ENCODE peak calls at places on chromosomes 2 and 18, in ten cellular contexts. G is GM23248; B is germinal center; Y is stimulated activated CD8-positive, alpha-beta memory T cell treated with anti-CD3 and anti-CD28 coated beads, Interleukin-7, amount 100 ng/mL, for 24 hours; X is COR-L47; V is activated CD8-positive, alpha-beta memory T cell treated with anti-CD3 and anti-CD28 coated beads, Interleukin-2, amount 50 U/mL, for 48 hours; A is substantia nigra; C is HTR-8/SVneo; R is AG09319; D is stimulated activated CD4-positive, alpha-beta T cell treated with anti-CD3 and anti-CD28 coated beads, Interleukin-4, amount 100 ng/mL, for 1 hour. P is an unnamed sample.

GRCh38 chr2:53708988-53709387 is 58.6 kb upstream of the CHAC2 start:
- DNase-seq in G (no peak), B (no peak), Y (no peak), X (no peak), V (no peak), A (no peak), C (no peak), R (no peak), D (no peak), P (no peak)

GRCh38 chr2:10135296-10136089 is 13.0 kb downstream of the RRM2 start:
- DNase-seq in G (peak), B (no peak), Y (no peak), X (no peak), V (peak), A (no peak), C (no peak), R (no peak), D (no peak), P (no peak)

GRCh38 chr2:190343500-190344274 is at the start of gene INPP1:
- DNase-seq in G (peak), B (peak), Y (no peak), X (peak), V (peak), A (peak), C (peak), R (no peak), D (peak), P (no peak)

GRCh38 chr18:6521804-6522418 is 107.2 kb upstream of the L3MBTL4 start:
- DNase-seq in G (peak), B (peak), Y (no peak), X (peak), V (no peak), A (no peak), C (no peak), R (no peak), D (no peak), P (no peak)

GRCh38 chr18:70397259-70397925 is 108.5 kb downstream of the SOCS6 start:
- DNase-seq in G (peak), B (no peak), Y (no peak), X (no peak), V (no peak), A (no peak), C (no peak), R (no peak), D (no peak), P (no peak)

GRCh38 chr2:9914384-9915065 is 37.0 kb upstream of the GRHL1 start:
- DNase-seq in G (peak), B (no peak), Y (peak), X (no peak), V (peak), A (no peak), C (peak), R (no peak), D (peak), P (peak)

GRCh38 chr2:97360202-97360601 is 229.5 kb downstream of the ANKRD36B start:
- DNase-seq in G (no peak), B (no peak), Y (no peak), X (no peak), V (no peak), A (no peak), C (no peak), R (no peak), D (no peak), P (no peak)

GRCh38 chr2:145753966-145754365 is 1234.0 kb upstream of the ZEB2 start:
- DNase-seq in G (no peak), B (no peak), Y (no peak), X (no peak), V (no peak), A (no peak), C (no peak), R (no peak), D (no peak), P (no peak)

GRCh38 chr2:68645523-68645922 is 2.1 kb downstream of the PROKR1 start:
- DNase-seq in G (peak), B (no peak), Y (no peak), X (no peak), V (no peak), A (no peak), C (no peak), R (no peak), D (no peak), P (no peak)

GRCh38 chr18:45764000-45764686 is 40.2 kb downstream of the SLC14A1 start:
- DNase-seq in G (no peak), B (no peak), Y (no peak), X (no peak), V (no peak), A (no peak), C (no peak), R (no peak), D (no peak), P (no peak)

GRCh38 chr2:152468832-152469692 is 134.1 kb downstream of the FMNL2 start:
- DNase-seq in G (no peak), B (no peak), Y (no peak), X (no peak), V (no peak), A (no peak), C (no peak), R (no peak), D (no peak), P (no peak)

GRCh38 chr2:224173882-224174415 is 134.9 kb upstream of the SERPINE2 start:
- DNase-seq in G (no peak), B (no peak), Y (no peak), X (no peak), V (no peak), A (no peak), C (no peak), R (no peak), D (no peak), P (no peak)

GRCh38 chr2:149872638-149873037 is 285.1 kb upstream of the MMADHC start:
- DNase-seq in G (no peak), B (no peak), Y (no peak), X (no peak), V (no peak), A (no peak), C (no peak), R (no peak), D (no peak), P (no peak)

GRCh38 chr2:239035361-239035814 is 187.5 kb downstream of the TWIST2 start:
- DNase-seq in G (peak), B (peak), Y (peak), X (no peak), V (peak), A (peak), C (peak), R (no peak), D (peak), P (no peak)

GRCh38 chr2:45812039-45812500 is 160.6 kb downstream of the PRKCE start:
- DNase-seq in G (peak), B (no peak), Y (no peak), X (no peak), V (no peak), A (no peak), C (no peak), R (no peak), D (no peak), P (peak)

GRCh38 chr2:25375989-25376545 is 34.3 kb upstream of the DNMT3A start:
- DNase-seq in G (no peak), B (no peak), Y (no peak), X (no peak), V (peak), A (no peak), C (no peak), R (no peak), D (no peak), P (no peak)

GRCh38 chr2:159637988-159638501 is 21.7 kb upstream of the BAZ2B start:
- DNase-seq in G (peak), B (no peak), Y (no peak), X (no peak), V (no peak), A (no peak), C (no peak), R (no peak), D (no peak), P (no peak)

GRCh38 chr2:7524211-7524594 is 607.0 kb downstream of the RNF144A start:
- DNase-seq in G (no peak), B (no peak), Y (no peak), X (no peak), V (no peak), A (no peak), C (no peak), R (no peak), D (no peak), P (no peak)

GRCh38 chr2:217001740-217002139 is 141.9 kb upstream of the TNP1 start:
- DNase-seq in G (no peak), B (no peak), Y (no peak), X (no peak), V (no peak), A (no peak), C (no peak), R (no peak), D (no peak), P (no peak)

GRCh38 chr18:63267990-63268721 is 51.4 kb downstream of the BCL2 start:
- DNase-seq in G (peak), B (no peak), Y (no peak), X (no peak), V (no peak), A (no peak), C (no peak), R (no peak), D (no peak), P (no peak)

GRCh38 chr18:11872479-11873136 is 21.4 kb downstream of the CHMP1B start:
- DNase-seq in G (peak), B (no peak), Y (no peak), X (peak), V (peak), A (no peak), C (peak), R (no peak), D (no peak), P (no peak)

GRCh38 chr18:9082763-9083510 is 19.6 kb upstream of the NDUFV2 start:
- DNase-seq in G (no peak), B (no peak), Y (no peak), X (no peak), V (peak), A (no peak), C (no peak), R (no peak), D (no peak), P (no peak)